ENCODE peak calls at places on chromosomes 2 and 18, in five cellular contexts. L is PC-9, Y is neural progenitor cell, Q is astrocyte, D is GM23248. X is an unnamed sample.

GRCh38 chr2:216170362-216170761 is 61.2 kb downstream of the XRCC5 start:
- DNase-seq in D (no peak), L (no peak), Q (no peak), Y (no peak), X (no peak)

GRCh38 chr2:102975996-102976636 is 214.3 kb downstream of the TMEM182 start:
- DNase-seq in D (peak), L (no peak), Q (peak), Y (peak), X (no peak)

GRCh38 chr2:105765415-105766299 is 20.9 kb downstream of the NCK2 start:
- DNase-seq in D (no peak), Q (no peak), L (no peak), Y (no peak), X (no peak)

GRCh38 chr2:70553584-70554337 is at the start of gene TGFA:
- DNase-seq in Q (peak), L (peak), Y (peak), D (peak), X (no peak)

GRCh38 chr2:218716070-218716469 is 5.4 kb downstream of the TTLL4 start:
- DNase-seq in Q (peak), D (no peak), L (no peak), Y (no peak), X (no peak)

GRCh38 chr2:95346236-95346737 is 49.1 kb downstream of the KCNIP3 start:
- DNase-seq in L (no peak), Q (no peak), D (peak), Y (no peak), X (no peak)

GRCh38 chr2:174634130-174635014 is 36.8 kb upstream of the WIPF1 start:
- DNase-seq in L (no peak), D (peak), Y (no peak), Q (no peak), X (no peak)

GRCh38 chr2:219836647-219837177 is 209.3 kb downstream of the SLC4A3 start:
- DNase-seq in Q (no peak), D (peak), Y (no peak), L (no peak), X (no peak)

GRCh38 chr2:236874866-236875481 is 210.7 kb upstream of the COPS8 start:
- DNase-seq in Q (no peak), L (peak), Y (no peak), D (no peak), X (no peak)

GRCh38 chr2:219104107-219105050 is 43.7 kb upstream of the IHH start:
- DNase-seq in D (peak), L (no peak), Y (peak), Q (peak), X (no peak)

GRCh38 chr2:235563056-235563777 is 69.4 kb downstream of the AGAP1 start:
- DNase-seq in L (no peak), Y (no peak), D (no peak), Q (no peak), X (peak)

GRCh38 chr2:239461551-239462515 is 61.0 kb upstream of the HDAC4 start:
- DNase-seq in L (peak), Q (no peak), Y (no peak), D (no peak), X (no peak)

GRCh38 chr2:169715379-169716228 is 18.0 kb upstream of the KLHL23 start:
- DNase-seq in Y (no peak), L (no peak), Q (no peak), D (peak), X (no peak)

GRCh38 chr2:121177905-121178304 is 107.1 kb downstream of the TFCP2L1 start:
- DNase-seq in D (no peak), L (no peak), Y (no peak), Q (no peak), X (no peak)

GRCh38 chr2:145006957-145007672 is 487.2 kb upstream of the ZEB2 start:
- DNase-seq in Y (no peak), L (no peak), D (peak), Q (peak), X (no peak)

GRCh38 chr2:95351080-95351915 is 51.2 kb upstream of the FAHD2A start:
- DNase-seq in D (no peak), Y (no peak), Q (no peak), L (no peak), X (no peak)

GRCh38 chr2:240685771-240686371 is 3.2 kb upstream of the AQP12B start:
- DNase-seq in Q (no peak), D (no peak), Y (peak), L (no peak), X (no peak)

GRCh38 chr2:230929381-230930148 is 4.5 kb upstream of the GPR55 start:
- DNase-seq in L (no peak), Q (no peak), Y (no peak), D (no peak), X (no peak)

GRCh38 chr2:232890896-232891601 is 21.0 kb downstream of the SNORC start:
- DNase-seq in L (peak), Q (no peak), Y (peak), D (peak), X (no peak)

GRCh38 chr2:43269074-43269572 is 42.7 kb upstream of the ZFP36L2 start:
- DNase-seq in Q (peak), Y (peak), L (peak), D (peak), X (no peak)

GRCh38 chr2:47357475-47357874 is 45.5 kb upstream of the MSH2 start:
- DNase-seq in D (peak), Q (peak), Y (no peak), L (no peak), X (no peak)

DNA sequence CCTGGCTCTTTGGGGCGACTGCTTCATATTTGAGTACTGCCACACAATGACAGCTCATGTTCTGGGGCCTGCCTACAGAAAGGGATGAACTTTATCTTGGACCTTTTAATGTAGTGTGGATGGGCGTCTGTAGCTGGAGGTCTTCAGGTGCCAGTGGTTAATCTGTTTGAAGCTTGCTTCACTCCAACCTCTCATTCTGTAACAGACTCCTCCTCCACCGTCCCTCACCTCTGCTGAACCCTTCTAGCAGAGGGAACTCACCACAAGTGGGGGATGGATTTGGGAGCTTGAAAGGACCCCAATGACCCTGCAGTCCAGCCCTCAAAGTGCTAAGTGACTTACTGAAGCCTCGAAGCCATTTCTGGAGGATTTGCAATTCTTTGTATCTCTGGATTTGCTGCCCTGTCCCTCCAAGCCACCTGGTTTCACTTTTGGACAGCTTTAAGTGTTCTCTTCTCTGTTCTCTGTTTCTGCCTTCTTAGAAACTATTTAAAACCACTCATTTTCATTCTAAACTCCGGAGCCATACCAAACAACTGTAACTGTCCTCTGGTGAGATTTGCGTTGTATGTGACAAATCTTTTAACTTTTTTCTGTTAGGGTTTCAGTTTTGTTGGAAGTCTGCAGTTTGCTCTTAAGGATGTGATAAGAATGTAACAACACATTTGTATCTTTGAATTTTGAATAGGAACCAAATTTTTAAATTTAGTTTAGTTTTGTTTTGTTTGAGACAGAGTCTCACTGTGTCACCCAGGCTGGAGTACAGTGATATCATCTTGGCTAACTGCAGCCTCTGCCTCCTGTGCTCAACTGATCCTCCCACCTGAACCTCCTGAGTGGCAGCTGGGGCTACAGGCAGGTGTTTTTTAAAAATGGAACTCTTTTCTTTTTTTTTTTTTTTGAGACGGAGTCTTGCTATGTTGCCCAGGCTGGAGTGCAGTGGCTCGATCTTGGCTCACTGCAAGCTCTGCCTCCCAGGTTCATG is 37.0 kb upstream of the CASP8 start:
- DNase-seq in Y (no peak), D (no peak), L (no peak), Q (no peak), X (no peak)
- H3K27ac ChIP-seq in Y (no peak), D (no peak), L (no peak), Q (no peak), X (no peak)

DNA sequence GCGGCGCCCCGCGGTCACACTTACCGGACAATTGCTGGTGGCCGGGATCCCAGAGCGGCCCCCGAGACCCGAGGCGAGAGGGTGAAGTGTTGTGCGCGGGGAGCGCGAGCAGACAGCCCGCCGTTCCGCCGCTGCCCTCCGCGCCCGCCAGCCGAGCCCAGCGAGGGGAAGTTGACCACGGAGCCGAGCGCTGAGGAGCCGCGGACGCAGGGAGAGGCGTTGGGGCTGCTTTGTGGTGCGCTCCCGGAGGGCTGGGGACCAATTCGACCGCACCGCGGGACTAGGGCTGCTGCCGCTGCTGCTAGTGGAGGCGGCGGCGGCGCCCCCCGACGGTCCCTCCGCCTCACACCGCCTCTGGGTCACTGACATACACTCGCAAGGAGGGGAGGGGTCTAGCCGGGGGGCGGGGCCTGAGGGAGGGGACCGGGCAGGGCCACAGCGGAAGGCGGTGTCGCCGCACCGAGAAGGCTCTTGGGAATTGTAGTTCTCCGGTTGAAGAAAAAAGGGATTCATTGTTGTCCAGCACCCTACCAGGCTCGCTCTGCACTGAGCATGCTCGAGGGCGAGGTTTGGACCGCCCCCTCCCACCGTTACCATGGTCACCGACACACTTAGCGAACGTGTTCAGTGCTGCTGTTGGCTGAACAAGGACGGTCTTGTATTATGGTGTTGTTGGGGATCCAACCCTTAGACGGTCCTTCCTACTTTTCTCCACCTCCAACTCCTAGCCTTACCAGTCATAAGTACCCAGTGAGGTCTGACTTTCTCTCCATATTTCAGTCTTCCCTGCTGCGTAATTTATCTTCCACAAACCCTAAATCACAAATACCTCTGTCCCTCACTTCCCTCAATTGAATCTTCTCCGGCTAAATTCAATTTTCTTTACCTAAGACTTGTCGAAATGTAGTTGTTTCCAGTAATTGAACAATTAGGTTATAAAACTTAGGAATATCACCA is at the start of gene PELI1:
- DNase-seq in Q (peak), D (peak), Y (peak), L (peak), X (peak)
- TF ChIP-seq EZH2 in Q (no peak), D (no peak), Y (no peak), L (no peak), X (no peak)

GRCh38 chr2:60550984-60551240 is 2.5 kb downstream of the BCL11A start:
- DNase-seq in D (no peak), L (no peak), Y (no peak), Q (no peak), X (no peak)

GRCh38 chr2:60549250-60550150 is 4.0 kb downstream of the BCL11A start:
- DNase-seq in Y (peak), L (no peak), D (peak), Q (no peak), X (no peak)

GRCh38 chr2:60550151-60550983 is 3.1 kb downstream of the BCL11A start:
- DNase-seq in D (peak), L (no peak), Q (peak), Y (peak), X (no peak)

GRCh38 chr2:60551241-60552095 is 2.0 kb downstream of the BCL11A start:
- DNase-seq in Y (peak), D (peak), Q (peak), L (no peak), X (no peak)

DNA sequence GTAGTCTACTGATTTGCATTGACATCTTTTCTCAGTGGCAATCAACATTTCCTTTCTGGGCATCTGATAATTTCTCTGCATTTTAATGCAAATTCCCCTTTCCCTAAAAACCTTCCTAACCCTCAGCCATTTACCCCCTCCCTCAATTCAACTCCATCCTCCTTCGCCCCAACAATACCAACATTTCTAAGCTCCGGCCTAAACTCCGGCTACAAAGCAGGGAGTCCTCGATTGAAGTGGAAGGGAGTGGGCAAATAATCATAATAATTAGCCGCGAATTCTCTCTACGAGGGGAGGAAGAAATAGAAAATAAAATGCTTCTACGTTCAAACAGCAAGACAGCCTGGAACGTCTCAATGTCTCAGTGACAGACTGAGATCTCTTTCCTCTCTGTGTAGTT is 4.6 kb downstream of the BCL11A start:
- DNase-seq in Y (no peak), L (no peak), Q (no peak), D (no peak), X (no peak)
- H3K27ac ChIP-seq in Y (no peak), L (no peak), Q (peak), D (no peak), X (no peak)

GRCh38 chr2:27307545-27308358 is 493 bp downstream of the UCN start:
- DNase-seq in L (no peak), Q (no peak), D (peak), Y (peak), X (no peak)
- TF ChIP-seq EZH2 in L (no peak), Q (peak), D (no peak), Y (peak), X (no peak)

DNA sequence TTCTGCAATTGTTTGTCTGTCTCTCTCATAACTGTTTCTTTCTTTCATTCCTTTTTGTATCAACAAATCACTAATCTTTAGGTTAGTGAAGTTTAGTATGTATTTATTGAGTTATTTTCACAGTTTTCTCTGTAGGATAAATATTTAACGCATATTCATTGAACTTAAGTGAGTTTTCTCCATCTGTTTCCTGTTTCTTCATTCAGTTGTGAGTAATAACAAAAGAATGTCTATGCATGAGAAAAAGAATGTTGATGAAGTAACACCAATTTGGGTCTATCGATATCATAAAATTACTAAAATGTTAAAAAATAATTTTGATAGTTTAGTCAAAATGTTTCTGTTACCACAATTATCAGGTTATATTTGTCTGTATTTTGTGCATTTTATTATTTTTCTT is 948.0 kb downstream of the DSC3 start:
- DNase-seq in D (peak), Q (peak), L (no peak), Y (no peak), X (peak)
- H3K27ac ChIP-seq in D (no peak), Q (peak), L (no peak), Y (no peak), X (no peak)

GRCh38 chr2:38184964-38185603 is 109.1 kb upstream of the CYP1B1 start:
- DNase-seq in Q (peak), D (peak), L (no peak), Y (no peak), X (no peak)
- TF ChIP-seq EZH2 in Q (no peak), D (no peak), L (no peak), Y (no peak), X (no peak)

GRCh38 chr2:128396500-128396891 is 77.8 kb upstream of the HS6ST1 start:
- DNase-seq in L (peak), D (no peak), Y (peak), Q (peak), X (no peak)
- H3K27ac ChIP-seq in L (peak), D (no peak), Y (no peak), Q (peak), X (peak)

GRCh38 chr2:153391131-153391530 is 87.4 kb downstream of the RPRM start:
- DNase-seq in Y (no peak), L (no peak), Q (peak), D (no peak), X (no peak)

GRCh38 chr2:153393518-153393917 is 85.0 kb downstream of the RPRM start:
- DNase-seq in Q (no peak), L (no peak), D (no peak), Y (no peak), X (no peak)

DNA sequence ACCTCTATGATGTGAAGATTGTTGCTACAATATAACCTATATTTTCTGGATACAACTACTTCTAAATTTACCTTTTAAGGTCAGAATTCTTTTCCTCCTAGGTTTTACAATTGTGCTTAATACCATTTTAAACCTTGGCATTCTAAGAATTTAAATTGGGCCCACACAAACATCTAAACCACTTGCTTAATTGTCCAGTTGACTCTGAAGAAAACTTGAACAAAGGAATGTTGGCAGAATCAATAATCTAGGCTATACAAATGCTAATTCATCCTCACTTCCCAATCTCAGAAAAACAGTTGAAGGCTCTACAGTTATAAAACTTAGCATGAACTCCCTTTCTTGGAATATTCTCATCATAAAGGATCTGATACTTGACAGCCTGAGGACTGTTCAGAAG is 84.3 kb downstream of the RPRM start:
- DNase-seq in Y (no peak), Q (no peak), D (no peak), L (no peak), X (no peak)
- TF ChIP-seq EZH2 in Y (no peak), Q (no peak), D (no peak), L (no peak), X (no peak)

X was measured in SK-N-MC.